ENCODE peak calls at places on chromosome 18, in six cellular contexts. Z is spleen, X is SK-N-MC, Y is breast epithelium, P is transverse colon, O is HL-60. T is an unnamed sample.

GRCh38 chr18:27363918-27364317 is 178.8 kb upstream of the CHST9 start:
- DNase-seq in Z (no peak), X (no peak), Y (no peak), P (no peak), O (no peak), T (no peak)

GRCh38 chr18:34738173-34738894 is 28.2 kb downstream of the DTNA start:
- DNase-seq in Z (no peak), X (no peak), Y (no peak), P (no peak), O (no peak), T (no peak)

GRCh38 chr18:23114171-23114881 is 21.0 kb upstream of the CABLES1 start:
- DNase-seq in Z (no peak), X (no peak), Y (no peak), P (no peak), O (no peak), T (no peak)

GRCh38 chr18:59795882-59796281 is 98.7 kb upstream of the CCBE1 start:
- DNase-seq in Z (no peak), X (no peak), Y (no peak), P (no peak), O (no peak), T (no peak)

GRCh38 chr18:59359576-59359952 is 499 bp upstream of the LMAN1 start:
- DNase-seq in Z (no peak), X (no peak), Y (no peak), P (no peak), O (no peak), T (no peak)

GRCh38 chr18:7566244-7566586 is 901 bp upstream of the PTPRM start:
- DNase-seq in Z (no peak), X (no peak), Y (no peak), P (no peak), O (no peak), T (no peak)

GRCh38 chr18:10482985-10483949 is 28.8 kb downstream of the APCDD1 start:
- DNase-seq in Z (no peak), X (no peak), Y (no peak), P (peak), O (peak), T (no peak)

GRCh38 chr18:37450434-37451133 is 115.0 kb downstream of the CELF4 start:
- DNase-seq in Z (no peak), X (no peak), Y (no peak), P (no peak), O (no peak), T (peak)

GRCh38 chr18:76422121-76422520 is 72.9 kb downstream of the ZNF516 start:
- DNase-seq in Z (no peak), X (no peak), Y (no peak), P (no peak), O (no peak), T (no peak)

GRCh38 chr18:21502661-21503060 is 97.8 kb downstream of the ESCO1 start:
- DNase-seq in Z (no peak), X (no peak), Y (no peak), P (no peak), O (no peak), T (no peak)

GRCh38 chr18:27763341-27763740 is 413.6 kb downstream of the CDH2 start:
- DNase-seq in Z (no peak), X (no peak), Y (no peak), P (no peak), O (no peak), T (no peak)

GRCh38 chr18:49580279-49580678 is 18.4 kb downstream of the LIPG start:
- DNase-seq in Z (no peak), X (no peak), Y (no peak), P (no peak), O (no peak), T (no peak)

GRCh38 chr18:77131100-77131651 is 1.4 kb downstream of the MBP start:
- DNase-seq in Z (peak), X (no peak), Y (no peak), P (peak), O (no peak), T (peak)

GRCh38 chr18:74131124-74131523 is 16.5 kb downstream of the FBXO15 start:
- DNase-seq in Z (no peak), X (no peak), Y (no peak), P (no peak), O (no peak), T (no peak)

GRCh38 chr18:63410792-63411191 is 11.5 kb downstream of the VPS4B start:
- DNase-seq in Z (no peak), X (no peak), Y (no peak), P (no peak), O (no peak), T (no peak)

GRCh38 chr18:6543330-6543908 is 128.7 kb upstream of the L3MBTL4 start:
- DNase-seq in Z (no peak), X (no peak), Y (no peak), P (no peak), O (no peak), T (no peak)

GRCh38 chr18:79381811-79382311 is 13.9 kb upstream of the NFATC1 start:
- DNase-seq in Z (peak), X (no peak), Y (no peak), P (no peak), O (no peak), T (peak)

GRCh38 chr18:79379251-79379905 is 16.4 kb upstream of the NFATC1 start:
- DNase-seq in Z (no peak), X (no peak), Y (no peak), P (no peak), O (no peak), T (peak)

GRCh38 chr18:79382681-79383387 is 12.9 kb upstream of the NFATC1 start:
- DNase-seq in Z (peak), X (no peak), Y (no peak), P (no peak), O (no peak), T (peak)

GRCh38 chr18:79379931-79380815 is 15.6 kb upstream of the NFATC1 start:
- DNase-seq in Z (peak), X (no peak), Y (no peak), P (no peak), O (no peak), T (peak)

GRCh38 chr18:79380816-79381806 is 14.6 kb upstream of the NFATC1 start:
- DNase-seq in Z (peak), X (no peak), Y (peak), P (peak), O (no peak), T (peak)
- TF ChIP-seq POLR2AphosphoS5 in Z (peak), X (no peak), Y (no peak), P (no peak), O (no peak), T (no peak)

GRCh38 chr18:24346254-24346653 is 51.4 kb downstream of the OSBPL1A start:
- DNase-seq in Z (no peak), X (no peak), Y (no peak), P (no peak), O (no peak), T (no peak)
- TF ChIP-seq POLR2AphosphoS5 in Z (no peak), X (no peak), Y (no peak), P (no peak), O (no peak), T (no peak)

DNA sequence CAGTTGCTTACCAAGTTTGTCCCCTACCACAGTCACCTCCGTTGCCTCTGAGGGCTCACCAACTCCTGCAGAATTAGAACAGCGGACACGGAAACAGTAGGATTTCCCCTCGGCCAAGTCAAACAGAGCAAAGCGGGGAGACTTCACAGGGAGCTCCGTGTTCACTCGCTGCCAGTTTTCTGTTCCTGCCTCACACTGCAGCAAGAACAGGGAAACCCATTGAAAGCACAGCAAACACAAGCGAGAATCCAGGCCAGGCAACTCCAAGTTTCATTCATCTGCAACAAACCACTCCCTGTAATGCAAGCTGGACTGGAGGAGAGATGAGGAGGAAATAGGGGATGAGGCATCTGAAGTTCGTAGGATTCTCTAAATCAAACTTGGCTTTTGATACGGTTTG is 84.2 kb downstream of the MYOM1 start:
- DNase-seq in Z (no peak), X (no peak), Y (no peak), P (no peak), O (no peak), T (no peak)
- TF ChIP-seq POLR2AphosphoS5 in Z (no peak), X (no peak), Y (no peak), P (no peak), O (no peak), T (no peak)

DNA sequence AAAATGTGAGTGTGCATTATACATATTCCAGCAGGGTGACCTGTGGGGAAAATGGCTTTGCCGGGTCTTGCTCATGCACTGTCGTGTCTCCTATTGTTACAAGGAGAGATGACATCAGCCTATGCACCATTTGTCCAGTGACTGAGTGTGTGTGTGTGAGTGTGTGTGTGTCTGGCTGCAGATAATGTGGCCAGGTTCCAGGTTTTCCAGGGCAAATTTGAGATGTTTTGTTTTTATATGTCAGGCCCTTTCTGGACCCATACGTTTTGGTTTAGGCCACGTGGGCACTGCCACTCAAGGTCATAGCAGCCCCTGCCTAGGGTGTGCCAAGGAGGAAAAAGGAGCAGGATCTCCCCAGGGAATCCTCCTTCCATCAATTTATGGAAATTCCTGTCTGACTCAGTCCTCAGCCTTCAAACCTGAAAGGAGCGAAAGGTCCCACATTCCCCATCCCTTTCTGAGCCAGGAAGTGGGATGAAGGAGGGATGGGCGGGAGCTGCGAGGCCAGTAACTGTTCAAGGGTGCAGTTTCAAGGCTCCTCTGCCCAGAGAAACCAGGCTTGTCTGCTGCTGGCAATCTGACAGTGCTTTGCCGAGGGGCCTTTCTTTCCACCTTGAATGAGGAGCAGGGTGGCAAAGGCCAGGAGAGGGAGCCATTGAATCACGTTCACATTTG is 93.0 kb upstream of the SMAD2 start:
- DNase-seq in Z (no peak), X (peak), Y (peak), P (peak), O (no peak), T (peak)
- TF ChIP-seq POLR2AphosphoS5 in Z (peak), X (no peak), Y (peak), P (no peak), O (no peak), T (no peak)